ENCODE peak calls at places on chromosomes 16 and 17, in four cellular contexts. One of them, this sample, is unnamed.

GRCh38 chr16:84043486-84044107 is 1.0 kb upstream of the SLC38A8 start:
- DNase-seq in GM12878: no peak
- DNase-seq in HepG2: peak; percentile 81
- DNase-seq in K562: peak; percentile 84
- DNase-seq in this sample: no peak

GRCh38 chr16:85151079-85151602 is 38.9 kb upstream of the CIBAR2 start:
- DNase-seq in GM12878: no peak
- DNase-seq in K562: no peak
- DNase-seq in HepG2: no peak
- DNase-seq in this sample: no peak

GRCh38 chr17:47223007-47223406 is 13.9 kb downstream of the MYL4 start:
- DNase-seq in GM12878: no peak
- DNase-seq in HepG2: no peak
- DNase-seq in K562: no peak
- DNase-seq in this sample: no peak

GRCh38 chr16:22664561-22664997 is 149.4 kb upstream of the HS3ST2 start:
- DNase-seq in K562: no peak
- DNase-seq in HepG2: no peak
- DNase-seq in GM12878: no peak
- DNase-seq in this sample: peak; percentile 40

GRCh38 chr17:28728364-28729200 is at the start of gene NEK8:
- DNase-seq in K562: peak; percentile 98
- DNase-seq in GM12878: peak; percentile 88
- DNase-seq in HepG2: peak; percentile 94
- DNase-seq in this sample: no peak

GRCh38 chr17:58679263-58680037 is 12.4 kb downstream of the TEX14 start:
- DNase-seq in HepG2: peak; percentile 78
- DNase-seq in K562: peak; percentile 93
- DNase-seq in GM12878: peak; percentile 89
- DNase-seq in this sample: no peak

GRCh38 chr17:17809527-17810373 is 27.0 kb downstream of the SREBF1 start:
- DNase-seq in GM12878: no peak
- DNase-seq in K562: no peak
- DNase-seq in HepG2: no peak
- DNase-seq in this sample: peak; percentile 94

GRCh38 chr17:40886090-40886489 is 1.0 kb upstream of the KRT20 start:
- DNase-seq in K562: no peak
- DNase-seq in GM12878: no peak
- DNase-seq in HepG2: no peak
- DNase-seq in this sample: no peak

GRCh38 chr17:17609121-17609520 is 17.6 kb upstream of the PEMT start:
- DNase-seq in K562: no peak
- DNase-seq in GM12878: no peak
- DNase-seq in HepG2: no peak
- DNase-seq in this sample: no peak

GRCh38 chr17:15513058-15513858 is 45.8 kb upstream of the CDRT4 start:
- DNase-seq in K562: no peak
- DNase-seq in HepG2: no peak
- DNase-seq in GM12878: no peak
- DNase-seq in this sample: no peak

GRCh38 chr17:37489197-37490001 is at the start of gene DUSP14:
- DNase-seq in K562: peak; percentile 92
- DNase-seq in GM12878: no peak
- DNase-seq in HepG2: peak; percentile 70
- DNase-seq in this sample: peak; percentile 84

GRCh38 chr16:12260647-12261262 is 284.2 kb downstream of the SNX29 start:
- DNase-seq in K562: peak; percentile 82
- DNase-seq in GM12878: no peak
- DNase-seq in HepG2: peak; percentile 94
- DNase-seq in this sample: no peak

DNA sequence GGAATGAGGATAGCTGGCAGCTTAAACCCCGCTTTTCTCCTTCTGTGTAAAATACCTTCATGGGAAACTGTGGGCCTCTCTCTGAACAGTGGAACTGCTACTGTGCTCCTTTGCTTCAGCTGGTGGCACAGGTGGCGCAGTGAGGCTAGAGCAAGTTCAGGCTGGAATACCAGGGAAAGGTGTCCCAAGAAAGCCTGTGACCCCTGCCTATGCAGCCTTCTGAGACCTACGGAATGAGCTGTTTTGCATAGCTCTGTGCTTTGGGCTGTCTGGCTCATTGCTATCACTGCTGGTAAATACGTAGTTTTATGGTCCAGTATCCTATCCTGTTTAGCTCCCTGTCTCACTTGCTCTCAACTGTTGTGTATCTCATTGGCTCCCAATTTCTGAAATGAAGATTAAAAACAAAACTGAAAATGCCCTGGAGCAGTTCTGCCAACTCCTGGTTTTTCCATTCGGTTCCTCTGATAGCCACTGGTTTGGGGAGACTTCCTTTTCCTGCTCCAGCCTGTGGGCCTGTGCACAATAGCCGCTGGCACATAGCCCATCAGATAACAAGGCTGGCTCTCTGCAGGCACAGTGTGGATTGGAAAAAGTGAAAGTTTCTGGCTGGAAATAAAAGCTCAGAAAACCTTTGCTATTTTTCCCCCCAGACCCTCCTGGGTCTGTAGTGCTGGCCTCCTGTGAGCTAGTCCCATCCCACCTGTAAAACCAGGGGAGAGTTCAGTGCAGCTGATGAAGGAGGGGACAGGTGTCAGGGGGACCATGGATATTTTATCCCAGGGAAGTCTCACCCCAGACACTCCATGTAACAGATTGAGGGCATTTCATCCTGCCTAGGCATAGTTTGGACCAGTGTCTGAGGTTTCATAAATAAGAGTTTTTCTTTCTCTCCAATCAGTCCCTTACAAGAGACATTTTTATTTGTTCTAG is 24.1 kb downstream of the LIMD2 start:
- DNase-seq in GM12878: no peak
- DNase-seq in K562: peak; percentile 95
- DNase-seq in HepG2: peak; percentile 83
- DNase-seq in this sample: no peak
- TF ChIP-seq POLR2AphosphoS5 in GM12878: no peak
- TF ChIP-seq POLR2AphosphoS5 in K562: peak; percentile 66
- TF ChIP-seq POLR2AphosphoS5 in HepG2: no peak
- TF ChIP-seq POLR2AphosphoS5 in this sample: no peak

GRCh38 chr17:49089094-49089493 is 43.5 kb upstream of the B4GALNT2 start:
- DNase-seq in HepG2: no peak
- DNase-seq in K562: no peak
- DNase-seq in GM12878: no peak
- DNase-seq in this sample: no peak

GRCh38 chr17:49090885-49091594 is 41.5 kb upstream of the B4GALNT2 start:
- DNase-seq in K562: no peak
- DNase-seq in GM12878: no peak
- DNase-seq in HepG2: no peak
- DNase-seq in this sample: no peak

GRCh38 chr17:49093131-49093530 is 39.4 kb upstream of the B4GALNT2 start:
- DNase-seq in GM12878: no peak
- DNase-seq in K562: no peak
- DNase-seq in HepG2: no peak
- DNase-seq in this sample: no peak
- TF ChIP-seq TAF1 in GM12878: no peak
- TF ChIP-seq TAF1 in K562: no peak
- TF ChIP-seq TAF1 in HepG2: no peak
- TF ChIP-seq TAF1 in this sample: no peak

GRCh38 chr16:50761276-50761675 is 19.4 kb downstream of the CYLD start:
- DNase-seq in K562: no peak
- DNase-seq in GM12878: no peak
- DNase-seq in HepG2: no peak
- DNase-seq in this sample: no peak
- TF ChIP-seq ZNF274 in K562: no peak
- TF ChIP-seq ZNF274 in GM12878: no peak
- TF ChIP-seq ZNF274 in HepG2: no peak
- TF ChIP-seq ZNF274 in this sample: no peak

DNA sequence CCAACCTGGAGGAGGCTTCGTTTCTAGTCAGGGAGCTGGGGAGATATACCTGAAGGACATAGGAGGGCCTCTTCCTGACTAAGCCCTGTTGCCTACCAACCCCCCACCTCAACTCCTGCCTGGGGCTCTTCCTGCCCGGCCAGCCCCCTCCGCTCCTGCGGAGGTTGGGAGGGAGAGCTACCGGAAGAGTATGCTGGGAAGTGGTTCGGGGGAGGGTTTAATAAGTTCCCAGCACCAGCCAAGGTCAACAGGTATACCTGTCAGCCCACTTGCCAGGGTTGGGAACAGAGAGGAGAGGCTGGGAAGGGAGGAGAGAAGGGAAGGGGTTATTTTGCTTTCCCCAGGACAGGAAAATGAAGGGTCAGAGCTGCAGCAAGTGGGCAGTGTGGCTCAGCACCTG is 4.7 kb downstream of the PPP1R1B start:
- DNase-seq in GM12878: no peak
- DNase-seq in K562: no peak
- DNase-seq in HepG2: no peak
- DNase-seq in this sample: no peak
- TF ChIP-seq POLR2AphosphoS5 in GM12878: no peak
- TF ChIP-seq POLR2AphosphoS5 in K562: no peak
- TF ChIP-seq POLR2AphosphoS5 in HepG2: no peak
- TF ChIP-seq POLR2AphosphoS5 in this sample: no peak

GRCh38 chr17:78325076-78325712 is 34.7 kb downstream of the SOCS3 start:
- DNase-seq in GM12878: no peak
- DNase-seq in K562: no peak
- DNase-seq in HepG2: no peak
- DNase-seq in this sample: no peak
- TF ChIP-seq TAF1 in GM12878: no peak
- TF ChIP-seq TAF1 in K562: no peak
- TF ChIP-seq TAF1 in HepG2: no peak
- TF ChIP-seq TAF1 in this sample: no peak

DNA sequence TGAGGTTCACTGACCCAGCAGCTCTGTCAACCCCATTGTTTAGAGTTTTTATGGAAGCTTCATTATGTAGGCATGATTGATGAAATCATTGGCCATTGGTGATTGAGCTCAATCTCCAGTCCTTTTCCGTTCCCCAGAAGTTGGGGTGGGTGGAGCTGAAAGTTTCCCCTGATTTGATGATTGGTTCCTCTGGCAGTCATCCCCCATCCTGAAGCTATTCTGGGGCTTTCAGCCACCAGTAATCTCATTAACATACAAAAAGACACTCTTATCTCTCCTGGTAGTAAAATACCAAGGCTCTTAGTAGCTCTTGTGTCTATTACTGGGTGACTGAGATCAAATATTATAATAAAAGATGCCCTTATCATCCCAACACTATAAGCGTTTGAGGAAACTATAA is 67.1 kb downstream of the TANC2 start:
- DNase-seq in GM12878: no peak
- DNase-seq in K562: no peak
- DNase-seq in HepG2: no peak
- DNase-seq in this sample: no peak
- TF ChIP-seq ZNF274 in GM12878: no peak
- TF ChIP-seq ZNF274 in K562: no peak
- TF ChIP-seq ZNF274 in HepG2: no peak
- TF ChIP-seq ZNF274 in this sample: no peak

This sample was measured in H1.